ENCODE peak calls at places on chromosomes 12 and 14, in ten cellular contexts. H, V, Q, G, O, C, K, B, I and W are unnamed samples.

GRCh38 chr12:111328138-111328537 is 40.8 kb downstream of the PHETA1 start:
- DNase-seq in H (no peak), V (no peak), Q (no peak), G (no peak), O (no peak), C (no peak), K (no peak), B (no peak), I (no peak), W (no peak)

GRCh38 chr14:68979722-68980552 is 835 bp upstream of the ACTN1 start:
- DNase-seq in H (no peak), V (peak), Q (no peak), G (peak), O (no peak), C (peak), K (no peak), B (peak), I (peak), W (peak)

GRCh38 chr14:42378880-42379279 is 772.2 kb downstream of the LRFN5 start:
- DNase-seq in H (no peak), V (no peak), Q (no peak), G (no peak), O (no peak), C (no peak), K (no peak), B (no peak), I (no peak), W (no peak)

GRCh38 chr12:124738636-124739467 is 124.8 kb downstream of the SCARB1 start:
- DNase-seq in H (no peak), V (no peak), Q (peak), G (peak), O (peak), C (no peak), K (no peak), B (no peak), I (no peak), W (no peak)

GRCh38 chr12:46187023-46187422 is 81.8 kb downstream of the SLC38A1 start:
- DNase-seq in H (peak), V (no peak), Q (peak), G (peak), O (peak), C (no peak), K (no peak), B (no peak), I (no peak), W (peak)

GRCh38 chr12:12357697-12358476 is 1.0 kb downstream of the BORCS5 start:
- DNase-seq in H (no peak), V (no peak), Q (peak), G (peak), O (peak), C (no peak), K (no peak), B (no peak), I (no peak), W (no peak)

GRCh38 chr12:97748298-97748697 is 285.7 kb downstream of the RMST start:
- DNase-seq in H (no peak), V (no peak), Q (no peak), G (no peak), O (no peak), C (no peak), K (no peak), B (no peak), I (no peak), W (no peak)

GRCh38 chr12:27119797-27120196 is 37.4 kb upstream of the C12orf71 start:
- DNase-seq in H (no peak), V (peak), Q (no peak), G (no peak), O (no peak), C (no peak), K (no peak), B (no peak), I (no peak), W (no peak)

GRCh38 chr14:88002421-88002820 is 2.5 kb upstream of the GPR65 start:
- DNase-seq in H (no peak), V (no peak), Q (no peak), G (no peak), O (no peak), C (no peak), K (no peak), B (no peak), I (no peak), W (no peak)

GRCh38 chr12:57894577-57895292 is 46.6 kb upstream of the ATP23 start:
- DNase-seq in H (no peak), V (no peak), Q (no peak), G (peak), O (peak), C (no peak), K (no peak), B (no peak), I (peak), W (no peak)

GRCh38 chr14:104876251-104876699 is 11.2 kb downstream of the CEP170B start:
- DNase-seq in H (no peak), V (peak), Q (no peak), G (no peak), O (peak), C (peak), K (peak), B (no peak), I (peak), W (no peak)

GRCh38 chr12:54004063-54004840 is 4.3 kb downstream of the HOXC9 start:
- DNase-seq in H (no peak), V (no peak), Q (no peak), G (no peak), O (no peak), C (no peak), K (no peak), B (no peak), I (no peak), W (no peak)

GRCh38 chr12:115597157-115597712 is 680.3 kb downstream of the MED13L start:
- DNase-seq in H (peak), V (no peak), Q (no peak), G (peak), O (peak), C (no peak), K (no peak), B (no peak), I (no peak), W (no peak)

GRCh38 chr12:33439587-33440011 is at the start of gene SYT10:
- DNase-seq in H (no peak), V (peak), Q (no peak), G (peak), O (peak), C (peak), K (no peak), B (no peak), I (no peak), W (no peak)

GRCh38 chr14:33332497-33332896 is 393.8 kb downstream of the NPAS3 start:
- DNase-seq in H (no peak), V (no peak), Q (no peak), G (no peak), O (no peak), C (no peak), K (no peak), B (no peak), I (no peak), W (no peak)

GRCh38 chr12:14607561-14607960 is 39.9 kb upstream of the PLBD1 start:
- DNase-seq in H (no peak), V (no peak), Q (no peak), G (no peak), O (no peak), C (no peak), K (no peak), B (no peak), I (no peak), W (no peak)

GRCh38 chr14:22488522-22489246 is 100.3 kb downstream of the DAD1 start:
- DNase-seq in H (no peak), V (no peak), Q (no peak), G (no peak), O (no peak), C (no peak), K (no peak), B (no peak), I (no peak), W (no peak)
- H3K4me3 ChIP-seq in H (no peak), V (no peak), Q (no peak), G (no peak), O (no peak), C (no peak), K (no peak), B (no peak), I (no peak), W (no peak)

GRCh38 chr14:63045234-63045611 is at the start of gene KCNH5:
- DNase-seq in H (no peak), V (peak), Q (no peak), G (peak), O (peak), C (peak), K (no peak), B (peak), I (no peak), W (peak)
- TF ChIP-seq CTCF in H (no peak), V (no peak), Q (no peak), G (peak), O (no peak), C (no peak), K (no peak), B (no peak), I (no peak), W (no peak)

GRCh38 chr12:72273499-72273837 is 1.3 kb downstream of the TRHDE start:
- DNase-seq in H (no peak), V (no peak), Q (no peak), G (no peak), O (no peak), C (no peak), K (no peak), B (no peak), I (no peak), W (no peak)
- H3K4me3 ChIP-seq in H (peak), V (peak), Q (peak), G (peak), O (no peak), C (no peak), K (no peak), B (peak), I (no peak), W (peak)

DNA sequence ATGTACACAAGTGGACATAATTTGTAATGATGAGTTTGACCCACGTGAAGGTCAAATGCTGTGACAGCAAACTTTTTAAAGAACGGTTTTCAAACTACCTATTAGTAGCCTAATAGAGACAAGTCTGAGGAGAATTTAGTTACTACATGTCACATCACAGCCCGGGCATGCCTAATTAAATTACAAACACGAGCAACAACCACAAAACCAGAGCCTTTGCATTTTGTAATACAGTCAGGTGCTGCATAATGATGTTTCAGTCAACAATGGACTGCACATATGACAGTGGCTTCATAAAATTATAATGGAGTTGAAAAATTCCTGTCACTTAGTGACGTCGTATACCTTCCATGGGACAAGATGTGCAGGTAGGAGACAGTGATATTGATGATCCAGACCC is 274.5 kb downstream of the DACT1 start:
- DNase-seq in H (no peak), V (no peak), Q (no peak), G (no peak), O (no peak), C (no peak), K (no peak), B (no peak), I (no peak), W (no peak)
- TF ChIP-seq CTCF in H (no peak), V (no peak), Q (no peak), G (no peak), O (no peak), C (no peak), K (no peak), B (no peak), I (no peak), W (no peak)

GRCh38 chr14:89575386-89576061 is 158.5 kb upstream of the FOXN3 start:
- DNase-seq in H (no peak), V (no peak), Q (no peak), G (no peak), O (no peak), C (no peak), K (no peak), B (no peak), I (no peak), W (no peak)

GRCh38 chr14:89576132-89576923 is 159.3 kb upstream of the FOXN3 start:
- DNase-seq in H (no peak), V (no peak), Q (no peak), G (no peak), O (no peak), C (no peak), K (no peak), B (no peak), I (no peak), W (no peak)

GRCh38 chr14:89578048-89578619 is 161.1 kb upstream of the FOXN3 start:
- DNase-seq in H (no peak), V (no peak), Q (no peak), G (no peak), O (peak), C (no peak), K (no peak), B (no peak), I (no peak), W (no peak)

GRCh38 chr14:89574420-89574819 is 157.4 kb upstream of the FOXN3 start:
- DNase-seq in H (no peak), V (no peak), Q (no peak), G (no peak), O (no peak), C (no peak), K (no peak), B (no peak), I (no peak), W (no peak)

GRCh38 chr14:89576960-89577359 is 159.9 kb upstream of the FOXN3 start:
- DNase-seq in H (no peak), V (no peak), Q (no peak), G (no peak), O (no peak), C (no peak), K (no peak), B (no peak), I (no peak), W (no peak)
- H3K4me3 ChIP-seq in H (no peak), V (no peak), Q (no peak), G (no peak), O (no peak), C (no peak), K (no peak), B (no peak), I (no peak), W (no peak)

GRCh38 chr14:59118171-59118570 is 70.3 kb upstream of the DAAM1 start:
- DNase-seq in H (no peak), V (no peak), Q (no peak), G (no peak), O (no peak), C (no peak), K (no peak), B (no peak), I (no peak), W (no peak)
- TF ChIP-seq CTCF in H (no peak), V (no peak), Q (no peak), G (no peak), O (no peak), C (no peak), K (no peak), B (no peak), I (no peak), W (no peak)

GRCh38 chr14:43898709-43899108 is 608.4 kb downstream of the FSCB start:
- DNase-seq in H (no peak), V (no peak), Q (no peak), G (no peak), O (no peak), C (no peak), K (no peak), B (no peak), I (no peak), W (no peak)

GRCh38 chr14:43894534-43894933 is 612.5 kb downstream of the FSCB start:
- DNase-seq in H (no peak), V (no peak), Q (no peak), G (no peak), O (peak), C (no peak), K (no peak), B (no peak), I (no peak), W (no peak)

GRCh38 chr14:43901950-43902349 is 605.1 kb downstream of the FSCB start:
- DNase-seq in H (no peak), V (no peak), Q (no peak), G (no peak), O (no peak), C (no peak), K (no peak), B (no peak), I (no peak), W (no peak)

GRCh38 chr14:43900173-43900655 is 606.9 kb downstream of the FSCB start:
- DNase-seq in H (no peak), V (no peak), Q (no peak), G (no peak), O (no peak), C (no peak), K (no peak), B (no peak), I (no peak), W (no peak)

GRCh38 chr14:43896044-43896443 is 611.0 kb downstream of the FSCB start:
- DNase-seq in H (no peak), V (no peak), Q (no peak), G (no peak), O (no peak), C (no peak), K (no peak), B (no peak), I (no peak), W (no peak)
- H3K4me3 ChIP-seq in H (no peak), V (no peak), Q (no peak), G (no peak), O (no peak), C (no peak), K (no peak), B (no peak), I (no peak), W (no peak)

DNA sequence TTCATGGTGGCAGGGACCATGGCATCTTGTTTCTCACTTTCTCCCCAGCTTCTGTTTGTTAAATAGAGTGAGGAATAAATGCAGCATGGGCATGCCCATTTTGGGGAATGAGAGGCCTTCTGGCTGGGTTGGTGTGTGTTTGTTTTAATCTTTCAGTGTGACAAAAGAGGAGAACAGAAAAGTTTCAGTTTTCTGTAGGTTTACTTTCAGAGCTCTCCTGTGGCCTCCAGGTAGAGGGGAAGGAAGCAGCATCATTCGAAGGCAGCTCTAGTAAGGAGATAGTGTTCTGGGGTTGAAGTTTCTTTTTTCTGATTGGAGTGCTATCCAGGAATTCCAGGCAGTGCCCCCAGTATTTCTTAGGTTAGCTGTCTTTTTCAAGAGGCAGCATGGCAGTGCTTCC is 15.3 kb downstream of the MSRB3 start:
- DNase-seq in H (no peak), V (no peak), Q (no peak), G (no peak), O (no peak), C (no peak), K (no peak), B (no peak), I (no peak), W (no peak)
- TF ChIP-seq CTCF in H (no peak), V (no peak), Q (no peak), G (no peak), O (no peak), C (no peak), K (no peak), B (no peak), I (no peak), W (no peak)